ENCODE peak calls at places on chromosome 7, in seven cellular contexts. W, I, C, S, T, B and O are unnamed samples.

GRCh38 chr7:131196808-131197207 is 130.9 kb upstream of the MKLN1 start:
- DNase-seq in W (no peak), I (no peak), C (peak; percentile 44), S (no peak), T (no peak), B (no peak), O (no peak)

GRCh38 chr7:42566981-42567510 is 330.0 kb upstream of the GLI3 start:
- DNase-seq in W (no peak), I (no peak), C (peak; percentile 22), S (no peak), T (peak; percentile 68), B (no peak), O (no peak)

GRCh38 chr7:82275342-82275741 is 168.2 kb downstream of the CACNA2D1 start:
- DNase-seq in W (no peak), I (no peak), C (no peak), S (no peak), T (no peak), B (no peak), O (no peak)

GRCh38 chr7:84245831-84246230 is 51.2 kb upstream of the SEMA3A start:
- DNase-seq in W (no peak), I (no peak), C (no peak), S (no peak), T (no peak), B (no peak), O (no peak)

GRCh38 chr7:91286432-91286831 is 22.2 kb downstream of the FZD1 start:
- DNase-seq in W (no peak), I (no peak), C (no peak), S (no peak), T (no peak), B (no peak), O (no peak)

GRCh38 chr7:81416648-81417047 is 353.2 kb downstream of the HGF start:
- DNase-seq in W (no peak), I (no peak), C (no peak), S (no peak), T (no peak), B (no peak), O (no peak)

GRCh38 chr7:148545172-148545571 is 45.4 kb upstream of the C7orf33 start:
- DNase-seq in W (no peak), I (no peak), C (no peak), S (no peak), T (no peak), B (no peak), O (no peak)

GRCh38 chr7:155951554-155952158 is 139.4 kb upstream of the SHH start:
- DNase-seq in W (peak; percentile 95), I (no peak), C (peak; percentile 94), S (peak; percentile 96), T (peak; percentile 96), B (no peak), O (peak; percentile 99)

GRCh38 chr7:30925913-30926312 is 14.3 kb downstream of the AQP1 start:
- DNase-seq in W (no peak), I (no peak), C (no peak), S (no peak), T (no peak), B (no peak), O (no peak)

GRCh38 chr7:111051832-111052231 is 39.1 kb upstream of the LRRN3 start:
- DNase-seq in W (no peak), I (no peak), C (no peak), S (no peak), T (no peak), B (no peak), O (no peak)

GRCh38 chr7:18702071-18702829 is 206.7 kb downstream of the HDAC9 start:
- DNase-seq in W (no peak), I (no peak), C (no peak), S (no peak), T (no peak), B (no peak), O (no peak)

GRCh38 chr7:149027560-149028345 is 552 bp downstream of the PDIA4 start:
- DNase-seq in W (no peak), I (peak; percentile 5), C (peak; percentile 33), S (no peak), T (no peak), B (no peak), O (no peak)

GRCh38 chr7:142645777-142646176 is 103.5 kb upstream of the PRSS1 start:
- DNase-seq in W (no peak), I (no peak), C (no peak), S (no peak), T (no peak), B (no peak), O (no peak)

GRCh38 chr7:40827217-40828085 is 692.6 kb downstream of the SUGCT start:
- DNase-seq in W (no peak), I (no peak), C (no peak), S (no peak), T (no peak), B (no peak), O (no peak)

GRCh38 chr7:143216151-143216550 is 5.7 kb upstream of the TAS2R40 start:
- DNase-seq in W (no peak), I (no peak), C (no peak), S (no peak), T (peak; percentile 40), B (no peak), O (peak; percentile 18)

GRCh38 chr7:3197567-3198212 is 103.4 kb upstream of the SDK1 start:
- DNase-seq in W (no peak), I (no peak), C (no peak), S (no peak), T (no peak), B (no peak), O (no peak)

GRCh38 chr7:156038345-156038744 is 226.1 kb upstream of the SHH start:
- DNase-seq in W (no peak), I (no peak), C (no peak), S (no peak), T (no peak), B (no peak), O (no peak)

GRCh38 chr7:36473454-36474282 is 84.0 kb downstream of the ANLN start:
- DNase-seq in W (no peak), I (no peak), C (peak; percentile 15), S (peak; percentile 31), T (peak; percentile 58), B (no peak), O (peak; percentile 81)

GRCh38 chr7:116951366-116952292 is 1.7 kb upstream of the ST7 start:
- DNase-seq in W (no peak), I (no peak), C (no peak), S (peak; percentile 48), T (no peak), B (no peak), O (no peak)
- H3K27ac ChIP-seq in W (no peak overlapping the region), I (no peak overlapping the region), C (no peak overlapping the region), S (peak overlapping the region; percentile 86), T (no peak overlapping the region), B (no peak overlapping the region), O (no peak overlapping the region)

GRCh38 chr7:6393667-6394056 is 54.1 kb downstream of the DAGLB start:
- DNase-seq in W (no peak), I (no peak), C (no peak), S (no peak), T (no peak), B (no peak), O (no peak)

GRCh38 chr7:6395898-6396582 is 51.7 kb downstream of the DAGLB start:
- DNase-seq in W (no peak), I (no peak), C (no peak), S (no peak), T (no peak), B (no peak), O (no peak)

GRCh38 chr7:6389728-6390127 is 58.0 kb downstream of the DAGLB start:
- DNase-seq in W (no peak), I (no peak), C (no peak), S (no peak), T (no peak), B (no peak), O (no peak)

GRCh38 chr7:6392712-6393666 is 54.8 kb downstream of the DAGLB start:
- DNase-seq in W (peak; percentile 63), I (no peak), C (peak; percentile 94), S (peak; percentile 69), T (peak; percentile 97), B (no peak), O (no peak)

GRCh38 chr7:6394114-6394513 is 53.6 kb downstream of the DAGLB start:
- DNase-seq in W (no peak), I (no peak), C (no peak), S (no peak), T (no peak), B (no peak), O (no peak)
- H3K27ac ChIP-seq in W (peak overlapping the region; percentile 89), I (no peak overlapping the region), C (peak overlapping the region; percentile 77), S (peak overlapping the region; percentile 60), T (peak overlapping the region; percentile 98), B (no peak overlapping the region), O (no peak overlapping the region)

DNA sequence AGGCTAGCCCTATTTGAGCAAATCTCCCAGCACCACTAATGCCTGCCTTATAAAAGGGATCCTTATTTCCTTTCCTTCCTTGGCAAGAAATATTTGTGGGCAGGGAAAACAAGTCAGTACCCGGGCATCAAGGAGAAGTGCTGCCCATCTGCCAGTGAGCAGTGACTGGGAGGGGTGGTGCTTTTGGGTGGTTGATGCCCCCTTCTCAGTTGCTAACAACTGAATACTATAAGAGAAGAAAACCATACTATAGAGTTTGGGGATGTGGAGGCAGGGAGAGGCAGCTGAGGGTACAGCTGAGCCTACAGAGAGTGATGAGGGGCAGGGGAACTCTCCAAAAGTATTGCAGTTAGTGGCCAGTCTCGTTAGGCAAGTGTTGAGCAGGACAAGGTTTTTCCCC is 39.3 kb downstream of the OGDH start:
- DNase-seq in W (no peak), I (no peak), C (no peak), S (no peak), T (no peak), B (no peak), O (no peak)
- H3K27ac ChIP-seq in W (no peak overlapping the region), I (no peak overlapping the region), C (no peak overlapping the region), S (no peak overlapping the region), T (no peak overlapping the region), B (no peak overlapping the region), O (no peak overlapping the region)

GRCh38 chr7:99257675-99258074 is 15.0 kb upstream of the MYH16 start:
- DNase-seq in W (no peak), I (no peak), C (no peak), S (no peak), T (no peak), B (no peak), O (no peak)
- H3K27ac ChIP-seq in W (no peak overlapping the region), I (no peak overlapping the region), C (no peak overlapping the region), S (no peak overlapping the region), T (no peak overlapping the region), B (no peak overlapping the region), O (no peak overlapping the region)

GRCh38 chr7:27923308-27923980 is 183.5 kb downstream of the TAX1BP1 start:
- DNase-seq in W (no peak), I (no peak), C (no peak), S (no peak), T (no peak), B (no peak), O (no peak)
- H3K27ac ChIP-seq in W (no peak overlapping the region), I (no peak overlapping the region), C (no peak overlapping the region), S (no peak overlapping the region), T (no peak overlapping the region), B (no peak overlapping the region), O (no peak overlapping the region)

DNA sequence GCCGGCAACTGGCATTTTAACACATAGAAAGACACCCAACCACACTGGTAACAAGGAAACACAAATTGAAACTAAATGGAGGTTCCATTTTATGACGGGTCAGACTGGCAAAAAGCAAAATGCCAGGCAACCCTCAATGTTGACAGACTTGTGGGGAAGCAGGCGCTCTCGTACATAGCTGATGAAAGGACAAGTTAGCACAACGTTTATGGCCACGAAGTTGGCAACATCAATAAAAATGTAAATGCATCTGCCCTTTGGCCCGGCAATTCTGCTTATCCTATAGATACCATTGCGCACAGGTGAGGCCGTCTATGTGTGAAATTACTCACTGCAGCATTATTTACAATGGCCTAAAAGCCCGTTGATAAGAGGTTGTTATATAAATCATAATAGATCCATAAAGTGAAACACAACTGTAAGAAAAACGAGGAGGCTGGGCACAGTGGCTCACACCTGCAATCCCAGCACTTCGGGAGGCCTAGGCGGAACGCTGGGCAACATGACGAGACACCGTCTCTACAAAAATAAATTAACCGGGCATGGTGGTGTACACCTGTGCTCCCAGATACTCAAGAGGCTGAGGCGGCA is 39.8 kb downstream of the FOXL3 start:
- DNase-seq in W (peak; percentile 16), I (no peak), C (no peak), S (no peak), T (no peak), B (no peak), O (no peak)
- H3K27ac ChIP-seq in W (no peak overlapping the region), I (no peak overlapping the region), C (no peak overlapping the region), S (no peak overlapping the region), T (no peak overlapping the region), B (no peak overlapping the region), O (no peak overlapping the region)